ENCODE peak calls at places on chromosomes 16 and 17, in seven cellular contexts. Q, M, F, L, P, H and I are unnamed samples.

GRCh38 chr17:13626703-13627102 is 25.0 kb upstream of the HS3ST3A1 start:
- DNase-seq in L (no peak), F (no peak), M (no peak), Q (peak), H (no peak), P (no peak), I (peak)

GRCh38 chr17:75393523-75394331 is 11.8 kb downstream of the GRB2 start:
- DNase-seq in H (peak), Q (peak), P (peak), L (peak), M (peak), F (peak), I (peak)

GRCh38 chr17:20266806-20267458 is 200.4 kb downstream of the LGALS9B start:
- DNase-seq in L (peak), M (peak), H (no peak), Q (peak), F (no peak), P (no peak), I (peak)

GRCh38 chr17:77160032-77160876 is 19.5 kb downstream of the SEC14L1 start:
- DNase-seq in L (no peak), P (no peak), Q (no peak), F (no peak), H (no peak), M (no peak), I (peak)

GRCh38 chr16:85153046-85153445 is 40.8 kb upstream of the CIBAR2 start:
- DNase-seq in L (no peak), H (no peak), M (no peak), P (no peak), Q (no peak), F (no peak), I (no peak)

GRCh38 chr17:69828087-69828486 is 246.9 kb upstream of the KCNJ16 start:
- DNase-seq in F (no peak), H (no peak), Q (peak), P (no peak), L (peak), M (no peak), I (peak)

GRCh38 chr17:75914643-75915265 is 10.1 kb upstream of the MRPL38 start:
- DNase-seq in H (no peak), M (no peak), L (no peak), Q (no peak), P (no peak), F (no peak), I (no peak)

GRCh38 chr17:80259642-80260535 is 763 bp upstream of the RNF213 start:
- DNase-seq in F (peak), Q (peak), L (peak), P (peak), M (peak), H (peak), I (peak)

GRCh38 chr17:76988796-76989195 is 120.6 kb downstream of the MGAT5B start:
- DNase-seq in F (no peak), L (no peak), M (no peak), P (no peak), H (no peak), Q (no peak), I (no peak)

GRCh38 chr16:49348408-49349176 is 25.0 kb upstream of the C16orf78 start:
- DNase-seq in Q (no peak), F (no peak), L (no peak), M (no peak), P (no peak), H (no peak), I (no peak)

GRCh38 chr17:17835415-17836249 is 1.2 kb downstream of the SREBF1 start:
- DNase-seq in Q (no peak), P (no peak), M (no peak), F (no peak), H (no peak), L (no peak), I (no peak)

GRCh38 chr17:48693178-48693577 is 29.1 kb downstream of the PRAC1 start:
- DNase-seq in P (no peak), H (no peak), F (no peak), L (no peak), Q (no peak), M (no peak), I (no peak)

GRCh38 chr17:74390680-74391653 is 23.7 kb downstream of the GPR142 start:
- DNase-seq in F (no peak), P (no peak), Q (no peak), M (no peak), H (no peak), L (no peak), I (no peak)

GRCh38 chr16:68658258-68658973 is 13.3 kb downstream of the CDH3 start:
- DNase-seq in P (no peak), H (no peak), Q (peak), M (peak), L (no peak), F (peak), I (peak)

GRCh38 chr17:48026503-48027321 is 10.9 kb downstream of the COPZ2 start:
- DNase-seq in H (peak), M (peak), F (peak), Q (peak), P (peak), L (peak), I (peak)

GRCh38 chr16:85168732-85169256 is 56.5 kb upstream of the CIBAR2 start:
- DNase-seq in M (no peak), F (peak), H (peak), P (peak), Q (no peak), L (peak), I (peak)

GRCh38 chr17:71163121-71163812 is 957.6 kb upstream of the SOX9 start:
- DNase-seq in Q (no peak), P (no peak), L (no peak), M (peak), H (no peak), F (no peak), I (peak)

GRCh38 chr17:37438141-37438540 is 31.5 kb downstream of the TADA2A start:
- DNase-seq in L (no peak), M (no peak), F (no peak), P (no peak), H (no peak), Q (no peak), I (peak)

GRCh38 chr17:42674755-42675347 is 1.9 kb downstream of the PLEKHH3 start:
- DNase-seq in F (peak), M (no peak), Q (no peak), H (peak), L (peak), P (no peak), I (no peak)

GRCh38 chr16:84177740-84178070 is 9.2 kb downstream of the TAF1C start:
- DNase-seq in Q (peak), L (peak), P (no peak), F (no peak), H (no peak), M (no peak), I (peak)

GRCh38 chr16:16996830-16997229 is 473.9 kb downstream of the XYLT1 start:
- DNase-seq in P (no peak), F (peak), Q (no peak), H (no peak), M (no peak), L (no peak), I (no peak)

GRCh38 chr17:41695954-41696720 is 7.5 kb downstream of the EIF1 start:
- DNase-seq in L (peak), H (no peak), Q (peak), P (peak), M (peak), F (peak), I (peak)

GRCh38 chr16:23423496-23424049 is 29.4 kb downstream of the COG7 start:
- DNase-seq in M (peak), P (peak), L (peak), H (peak), F (no peak), Q (peak), I (peak)

GRCh38 chr16:28089992-28090365 is 26.5 kb upstream of the GSG1L start:
- DNase-seq in M (no peak), L (no peak), Q (no peak), P (no peak), F (no peak), H (no peak), I (no peak)

GRCh38 chr16:48194828-48195566 is 39.2 kb upstream of the ABCC12 start:
- DNase-seq in H (no peak), P (peak), F (no peak), Q (peak), M (peak), L (no peak), I (peak)

GRCh38 chr17:82835122-82835521 is 4.7 kb downstream of the ZNF750 start:
- DNase-seq in H (no peak), M (no peak), F (no peak), P (no peak), Q (no peak), L (no peak), I (no peak)

GRCh38 chr16:55009581-55009980 is 78.9 kb downstream of the IRX5 start:
- DNase-seq in P (no peak), L (no peak), F (no peak), H (no peak), Q (no peak), M (no peak), I (no peak)

GRCh38 chr17:3647769-3648540 is 11.4 kb downstream of the CTNS start:
- DNase-seq in P (no peak), F (peak), Q (peak), H (peak), L (peak), M (peak), I (peak)

GRCh38 chr17:81419333-81419885 is 24.2 kb downstream of the BAHCC1 start:
- DNase-seq in H (peak), L (peak), F (peak), P (peak), M (peak), Q (peak), I (peak)

GRCh38 chr17:63943745-63944144 is 11.6 kb upstream of the CD79B start:
- DNase-seq in Q (no peak), L (no peak), H (no peak), M (no peak), P (no peak), F (no peak), I (no peak)
- TF ChIP-seq CTCF in Q (no peak), L (no peak), H (no peak), M (peak), P (no peak), F (peak), I (peak)

DNA sequence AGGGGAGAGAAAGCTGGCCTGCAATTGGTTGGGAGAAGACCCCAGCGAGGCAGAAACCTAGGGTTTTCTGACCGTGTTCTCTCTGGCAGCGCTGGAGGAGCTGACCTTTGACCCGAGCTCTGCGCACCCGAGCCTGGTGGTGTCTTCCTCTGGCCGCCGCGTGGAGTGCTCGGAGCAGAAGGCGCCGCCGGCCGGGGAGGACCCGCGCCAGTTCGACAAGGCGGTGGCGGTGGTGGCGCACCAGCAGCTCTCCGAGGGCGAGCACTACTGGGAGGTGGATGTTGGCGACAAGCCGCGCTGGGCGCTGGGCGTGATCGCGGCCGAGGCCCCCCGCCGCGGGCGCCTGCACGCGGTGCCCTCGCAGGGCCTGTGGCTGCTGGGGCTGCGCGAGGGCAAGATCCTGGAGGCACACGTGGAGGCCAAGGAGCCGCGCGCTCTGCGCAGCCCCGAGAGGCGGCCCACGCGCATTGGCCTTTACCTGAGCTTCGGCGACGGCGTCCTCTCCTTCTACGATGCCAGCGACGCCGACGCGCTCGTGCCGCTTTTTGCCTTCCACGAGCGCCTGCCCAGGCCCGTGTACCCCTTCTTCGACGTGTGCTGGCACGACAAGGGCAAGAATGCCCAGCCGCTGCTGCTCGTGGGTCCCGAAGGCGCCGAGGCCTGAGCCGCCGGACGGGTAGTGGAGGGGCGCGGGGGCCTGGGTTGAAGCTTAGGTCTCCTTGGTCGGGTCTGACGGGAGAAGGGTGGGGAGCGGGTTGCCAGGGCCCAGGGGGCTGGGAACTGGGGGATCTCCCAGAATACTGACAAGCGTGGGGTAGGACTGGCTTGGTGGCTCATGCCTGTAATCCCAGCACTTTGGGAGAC is 7.4 kb upstream of the PYDC1 start:
- DNase-seq in F (no peak), L (no peak), P (no peak), M (no peak), Q (no peak), H (no peak), I (no peak)
- H3K4me3 ChIP-seq in F (no peak), L (no peak), P (no peak), M (no peak), Q (no peak), H (no peak), I (no peak)

DNA sequence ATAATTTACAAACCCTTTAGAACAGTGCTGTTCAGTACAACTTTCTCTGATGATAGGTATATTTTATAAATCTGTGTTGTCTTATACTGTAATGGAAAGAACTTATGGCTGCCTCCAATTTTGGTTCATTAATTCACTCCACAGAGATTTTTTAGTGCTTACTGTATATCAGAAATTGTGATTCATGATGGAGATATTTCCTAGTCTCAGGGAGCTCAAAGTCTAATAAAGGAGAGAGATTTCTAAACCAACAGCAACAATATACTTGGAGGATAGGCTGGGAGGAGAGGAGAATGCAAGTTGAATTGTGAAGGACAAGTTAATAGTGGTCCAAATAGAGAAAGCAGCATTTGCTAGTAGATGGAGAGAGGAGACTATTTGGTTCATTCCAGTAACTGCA is 63.5 kb downstream of the TANC2 start:
- DNase-seq in P (no peak), F (no peak), Q (peak), M (no peak), H (no peak), L (no peak), I (no peak)
- TF ChIP-seq CTCF in P (no peak), F (no peak), Q (no peak), M (no peak), H (no peak), L (no peak), I (no peak)

GRCh38 chr16:10552998-10553491 is 27.4 kb downstream of the EMP2 start:
- DNase-seq in Q (no peak), H (peak), P (peak), M (peak), L (peak), F (peak), I (peak)
- H3K4me3 ChIP-seq in Q (no peak), H (no peak), P (peak), M (no peak), L (no peak), F (no peak), I (no peak)

DNA sequence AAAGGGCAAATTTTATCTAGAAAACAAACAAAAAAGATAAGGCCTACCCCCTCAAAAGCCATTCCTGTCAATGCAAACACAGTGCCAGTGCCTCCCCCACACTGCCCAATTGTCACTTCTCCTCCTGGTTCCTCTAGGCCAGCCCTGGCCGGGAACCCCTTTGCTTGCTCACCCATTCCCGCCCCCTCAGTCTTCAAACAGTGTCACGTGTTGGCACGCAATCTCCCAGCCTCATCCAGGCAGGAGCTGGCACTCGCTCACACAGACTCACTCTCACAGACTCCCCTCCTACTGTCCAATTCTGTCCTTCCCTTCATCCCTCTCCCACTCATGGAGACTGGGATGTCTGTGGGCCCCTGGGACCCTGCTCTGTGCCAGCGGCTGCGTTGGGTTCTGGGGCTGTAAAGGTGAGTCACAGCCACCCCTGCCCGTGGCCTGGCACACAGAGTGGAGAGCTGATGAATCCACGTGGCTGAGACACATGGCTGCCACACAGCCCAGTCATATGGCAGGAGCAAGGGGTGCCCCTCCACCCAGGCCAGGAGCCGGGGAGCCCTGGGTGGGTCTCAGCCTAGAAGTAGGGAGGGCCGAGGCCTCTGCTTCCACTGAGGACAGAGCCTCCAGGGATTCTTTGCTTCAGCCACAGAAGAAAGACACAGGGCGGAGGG is 54.8 kb downstream of the VAC14 start:
- DNase-seq in M (no peak), Q (peak), H (peak), F (no peak), L (peak), P (peak), I (peak)
- TF ChIP-seq CTCF in M (no peak), Q (no peak), H (no peak), F (no peak), L (no peak), P (no peak), I (no peak)

DNA sequence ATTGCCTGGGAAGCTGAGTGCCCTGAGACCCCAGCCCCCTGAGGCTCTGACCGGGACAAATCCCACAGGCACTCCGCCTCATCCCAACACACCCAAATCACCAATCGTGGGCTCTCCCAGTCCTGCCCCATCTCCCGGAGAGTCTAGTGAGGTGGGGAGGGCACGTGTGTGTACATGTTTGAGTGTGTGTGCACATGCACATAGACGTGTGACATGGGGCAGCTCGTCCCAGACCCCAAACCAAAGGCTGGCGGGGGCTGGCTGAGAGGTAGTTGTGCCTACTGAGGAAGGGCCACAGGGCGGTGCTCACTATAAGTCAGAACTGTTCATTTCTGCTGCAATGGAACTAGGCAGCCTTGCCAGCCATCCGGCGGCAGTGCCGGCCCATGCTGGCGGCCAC is 8.6 kb downstream of the SNAI3 start:
- DNase-seq in L (no peak), H (no peak), F (no peak), M (no peak), Q (no peak), P (no peak), I (no peak)
- H3K4me3 ChIP-seq in L (no peak), H (no peak), F (no peak), M (no peak), Q (no peak), P (no peak), I (no peak)

GRCh38 chr17:79108870-79109269 is 34.2 kb downstream of the ENGASE start:
- DNase-seq in H (no peak), F (no peak), M (no peak), Q (no peak), P (no peak), L (no peak), I (no peak)

GRCh38 chr17:79111097-79111496 is 36.5 kb downstream of the ENGASE start:
- DNase-seq in H (no peak), F (no peak), M (no peak), L (no peak), P (no peak), Q (no peak), I (no peak)

GRCh38 chr17:79108232-79108850 is 33.7 kb downstream of the ENGASE start:
- DNase-seq in H (no peak), P (no peak), L (no peak), Q (no peak), F (no peak), M (no peak), I (no peak)

GRCh38 chr17:79107499-79108231 is 33.0 kb downstream of the ENGASE start:
- DNase-seq in H (no peak), Q (no peak), P (no peak), M (no peak), L (no peak), F (no peak), I (no peak)

GRCh38 chr17:79109584-79109983 is 35.0 kb downstream of the ENGASE start:
- DNase-seq in F (peak), M (no peak), P (no peak), Q (no peak), L (no peak), H (no peak), I (no peak)
- TF ChIP-seq CTCF in F (peak), M (no peak), P (no peak), Q (no peak), L (no peak), H (no peak), I (peak)